ENCODE peak calls at places on chromosomes 16 and 17, in nine cellular contexts. F is glutamatergic neuron; V is A549; O is keratinocyte; Z is activated CD4-positive, alpha-beta T cell treated with anti-CD3 and anti-CD28 coated beads for 1 hour; Y is smooth muscle cell of the brain vasculature; C is H1; D is K562; A is amygdala. R is an unnamed sample.

GRCh38 chr17:14803781-14804180 is 461.3 kb downstream of the PMP22 start:
- DNase-seq in C (no peak), Y (no peak), D (no peak), V (no peak), Z (no peak), A (no peak), F (no peak), O (no peak), R (no peak)

GRCh38 chr17:2138768-2139167 is 83.9 kb downstream of the HIC1 start:
- DNase-seq in D (no peak), C (no peak), A (no peak), Z (no peak), O (no peak), Y (no peak), F (no peak), V (no peak), R (peak)

GRCh38 chr17:27082775-27083154 is 211.1 kb upstream of the WSB1 start:
- DNase-seq in F (no peak), O (no peak), A (no peak), D (no peak), Z (no peak), Y (no peak), V (no peak), C (no peak), R (no peak)

GRCh38 chr16:10619271-10619849 is 39.0 kb upstream of the EMP2 start:
- DNase-seq in Y (no peak), V (no peak), F (peak), A (no peak), C (peak), D (peak), Z (no peak), O (no peak), R (peak)

GRCh38 chr16:86353185-86353584 is 157.1 kb upstream of the FOXF1 start:
- DNase-seq in V (no peak), C (no peak), Z (no peak), F (no peak), D (no peak), Y (no peak), A (no peak), O (no peak), R (no peak)

GRCh38 chr17:81553018-81553615 is 964 bp upstream of the FAAP100 start:
- DNase-seq in V (peak), A (peak), Z (peak), O (peak), Y (no peak), F (peak), C (peak), D (peak), R (peak)

GRCh38 chr17:4896332-4897197 is 2.8 kb upstream of the C17orf107 start:
- DNase-seq in D (no peak), C (no peak), Z (no peak), F (no peak), Y (no peak), O (no peak), A (no peak), V (no peak), R (no peak)

GRCh38 chr16:73949574-73950348 is 346.9 kb upstream of the PSMD7 start:
- DNase-seq in D (no peak), C (no peak), A (no peak), O (no peak), Z (no peak), F (no peak), Y (peak), V (peak), R (peak)

GRCh38 chr17:41710472-41711090 is 1.6 kb upstream of the GAST start:
- DNase-seq in C (no peak), D (peak), O (no peak), F (peak), Z (no peak), A (no peak), V (peak), Y (no peak), R (no peak)

GRCh38 chr17:76543482-76544122 is 3.8 kb downstream of the PRCD start:
- DNase-seq in O (no peak), C (no peak), Y (no peak), D (no peak), A (no peak), F (no peak), V (no peak), Z (no peak), R (no peak)

GRCh38 chr17:59154335-59154720 is 658 bp downstream of the SKA2 start:
- DNase-seq in C (peak), Y (no peak), F (peak), D (peak), Z (no peak), O (no peak), A (peak), V (peak), R (peak)

R was measured in HT-29.